ENCODE peak calls at places on chromosomes 4 and X, in seven cellular contexts. X is endodermal cell, Q is small intestine, U is pancreas, N is HepG2, Z is Peyer's patch, R is uterus. F is an unnamed sample.

GRCh38 chr4:135227842-135228241 is 1026.3 kb upstream of the PABPC4L start:
- DNase-seq in N (no peak), R (no peak), X (no peak), Q (no peak), U (no peak), Z (no peak), F (no peak)

GRCh38 chrX:153639177-153640044 is 7.6 kb upstream of the DUSP9 start:
- DNase-seq in X (no peak), R (no peak), U (no peak), Z (peak; percentile 36), Q (no peak), N (no peak), F (no peak)

GRCh38 chrX:9337056-9337455 is 127.8 kb upstream of the TBL1X start:
- DNase-seq in U (no peak), Z (no peak), R (peak; percentile 44), N (no peak), X (no peak), Q (no peak), F (no peak)

GRCh38 chr4:88021824-88022223 is 14.4 kb downstream of the PKD2 start:
- DNase-seq in X (no peak), N (no peak), R (no peak), U (no peak), Z (no peak), Q (no peak), F (no peak)

GRCh38 chrX:26848511-26848910 is 614.6 kb downstream of the PPP4R3C start:
- DNase-seq in N (no peak), Q (no peak), R (no peak), U (no peak), X (no peak), Z (no peak), F (no peak)

GRCh38 chr4:139547979-139548378 is 8.0 kb downstream of the SETD7 start:
- DNase-seq in Q (no peak), R (no peak), Z (no peak), X (no peak), U (no peak), N (no peak), F (no peak)

GRCh38 chr4:87465739-87466366 is 43.5 kb downstream of the NUDT9 start:
- DNase-seq in X (no peak), U (no peak), R (no peak), Q (peak; percentile 61), Z (no peak), N (peak; percentile 45), F (no peak)

GRCh38 chr4:55184600-55185523 is 59.5 kb upstream of the KDR start:
- DNase-seq in U (no peak), X (peak; percentile 86), R (peak; percentile 42), Z (peak; percentile 59), N (peak; percentile 35), Q (peak; percentile 50), F (peak; percentile 7)

GRCh38 chr4:110869114-110869513 is 246.2 kb upstream of the PITX2 start:
- DNase-seq in U (no peak), Z (no peak), R (no peak), N (no peak), X (no peak), Q (no peak), F (no peak)

GRCh38 chrX:24207826-24208225 is 58.3 kb downstream of the ZFX start:
- DNase-seq in R (no peak), N (no peak), U (no peak), X (no peak), Q (no peak), Z (no peak), F (no peak)

GRCh38 chr4:137608085-137608484 is 75.8 kb upstream of the PCDH18 start:
- DNase-seq in N (no peak), Q (no peak), R (no peak), X (no peak), Z (no peak), U (no peak), F (no peak)

GRCh38 chr4:100061835-100062234 is 111.8 kb upstream of the H2AZ1 start:
- DNase-seq in Z (no peak), N (no peak), Q (no peak), U (no peak), R (no peak), X (no peak), F (no peak)

GRCh38 chr4:2638730-2639129 is 102.3 kb downstream of the FAM193A start:
- DNase-seq in R (no peak), Q (no peak), U (no peak), N (no peak), Z (peak; percentile 6), X (no peak), F (no peak)

GRCh38 chr4:32824321-32824720 is 2104.2 kb downstream of the PCDH7 start:
- DNase-seq in R (no peak), Z (no peak), Q (no peak), N (no peak), X (no peak), U (no peak), F (no peak)

GRCh38 chrX:106698693-106699092 is 27.8 kb upstream of the RNF128 start:
- DNase-seq in N (no peak), R (no peak), Z (no peak), U (no peak), X (no peak), Q (no peak), F (no peak)

GRCh38 chrX:19698125-19698524 is 182.8 kb upstream of the MAP3K15 start:
- DNase-seq in Z (no peak), U (no peak), Q (no peak), R (no peak), X (no peak), N (no peak), F (no peak)

GRCh38 chr4:177016541-177017141 is 223.9 kb upstream of the VEGFC start:
- DNase-seq in N (no peak), Z (no peak), R (no peak), U (no peak), X (no peak), Q (no peak), F (no peak)

GRCh38 chr4:177010421-177010820 is 217.7 kb upstream of the VEGFC start:
- DNase-seq in R (no peak), Q (no peak), N (no peak), X (no peak), U (no peak), Z (no peak), F (no peak)

GRCh38 chr4:177008071-177008835 is 215.5 kb upstream of the VEGFC start:
- DNase-seq in Q (no peak), X (no peak), N (no peak), U (no peak), Z (no peak), R (no peak), F (no peak)

GRCh38 chr4:177008836-177009501 is 216.2 kb upstream of the VEGFC start:
- DNase-seq in U (no peak), R (no peak), N (no peak), Q (no peak), Z (no peak), X (no peak), F (no peak)

DNA sequence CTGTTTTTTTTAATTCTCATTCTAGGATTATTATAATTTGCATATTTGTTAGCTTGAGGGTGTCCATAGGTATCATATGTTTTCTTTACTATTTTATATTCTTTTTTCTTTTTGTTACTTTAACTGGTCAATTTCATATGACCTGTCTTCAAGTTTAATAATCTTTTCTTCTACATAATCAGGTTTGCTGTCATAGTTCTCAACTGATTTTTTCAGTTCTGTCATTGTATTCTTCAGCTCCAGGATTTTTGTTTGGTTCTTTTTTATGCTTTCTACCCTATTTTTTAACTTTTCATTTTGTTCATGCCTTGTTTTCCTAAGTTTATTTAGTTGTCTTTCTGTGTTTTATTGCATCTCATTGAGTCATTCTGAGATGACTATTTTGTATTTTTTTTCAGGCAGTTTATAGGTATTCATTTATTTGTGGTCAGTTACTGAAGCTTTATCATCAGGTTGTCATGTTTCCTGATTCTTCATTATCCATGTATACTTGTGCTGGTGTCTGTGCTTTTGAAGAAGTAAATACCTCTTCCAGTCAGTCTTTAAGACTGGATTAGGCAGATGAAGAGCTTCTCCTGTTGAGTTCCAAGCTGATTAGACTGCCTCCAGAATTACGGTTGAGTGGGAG is 220.3 kb upstream of the VEGFC start:
- DNase-seq in U (no peak), Q (no peak), Z (no peak), N (no peak), X (no peak), R (no peak), F (no peak)
- H3K27me3 ChIP-seq in U (no peaks in the 10 kb centered on the region), Q (no peaks in the 10 kb centered on the region), Z (no peaks in the 10 kb centered on the region), N (no peaks in the 10 kb centered on the region), X (no peaks in the 10 kb centered on the region), R (no peaks in the 10 kb centered on the region), F (no peaks in the 10 kb centered on the region)

GRCh38 chr4:153468587-153468986 is 2.4 kb downstream of the TMEM131L start:
- DNase-seq in Z (peak; percentile 66), X (no peak), Q (no peak), R (no peak), N (no peak), U (no peak), F (no peak)
- H3K4me1 ChIP-seq in Z (peaks cover 23% of the 10 kb centered on the region), X (no peaks in the 10 kb centered on the region), Q (peaks cover 7% of the 10 kb centered on the region), R (peaks cover 4% of the 10 kb centered on the region), N (peaks cover 26% of the 10 kb centered on the region), U (peaks cover 56% of the 10 kb centered on the region), F (peaks cover 53% of the 10 kb centered on the region)

GRCh38 chrX:104679175-104679574 is 113.2 kb downstream of the IL1RAPL2 start:
- DNase-seq in Q (no peak), R (no peak), U (no peak), Z (no peak), N (no peak), X (no peak), F (no peak)
- H3K27me3 ChIP-seq in Q (no peaks in the 10 kb centered on the region), R (no peaks in the 10 kb centered on the region), U (no peaks in the 10 kb centered on the region), Z (no peaks in the 10 kb centered on the region), N (no peaks in the 10 kb centered on the region), X (no peaks in the 10 kb centered on the region), F (no peaks in the 10 kb centered on the region)

GRCh38 chr4:128830906-128831525 is 21.5 kb downstream of the JADE1 start:
- DNase-seq in U (no peak), Z (no peak), Q (no peak), X (peak; percentile 53), R (no peak), N (no peak), F (no peak)
- H3K4me1 ChIP-seq in U (peaks cover 39% of the 10 kb centered on the region), Z (peaks cover 11% of the 10 kb centered on the region), Q (peaks cover 25% of the 10 kb centered on the region), X (peaks cover 42% of the 10 kb centered on the region), R (no peaks in the 10 kb centered on the region), N (peaks cover 53% of the 10 kb centered on the region), F (peaks cover 21% of the 10 kb centered on the region)

DNA sequence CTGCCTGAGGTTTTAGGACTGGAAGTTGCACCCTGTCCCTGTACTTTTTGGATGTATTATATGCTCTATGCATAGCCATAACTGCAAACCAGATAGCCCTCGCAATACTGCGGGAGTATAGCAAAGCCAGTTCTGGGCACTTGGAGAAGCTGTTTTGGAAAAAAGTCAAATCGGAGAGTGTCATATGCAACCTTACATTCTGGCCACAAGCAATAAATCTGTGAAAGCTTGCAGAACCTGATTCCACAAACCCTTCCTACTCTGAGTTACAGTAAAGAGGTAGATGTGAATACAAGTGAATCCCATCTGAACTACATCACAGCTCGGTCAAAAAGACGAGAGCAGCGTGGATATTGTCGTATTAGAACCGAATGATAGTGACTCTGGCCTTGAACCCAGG is 10.3 kb downstream of the HELT start:
- DNase-seq in U (no peak), X (no peak), Z (no peak), R (no peak), N (no peak), Q (no peak), F (no peak)
- H3K27me3 ChIP-seq in U (no peaks in the 10 kb centered on the region), X (peaks cover 100% of the 10 kb centered on the region), Z (no peaks in the 10 kb centered on the region), R (peaks cover 3% of the 10 kb centered on the region), N (no peaks in the 10 kb centered on the region), Q (peaks cover 7% of the 10 kb centered on the region), F (no peaks in the 10 kb centered on the region)

F was measured in CD8-positive, alpha-beta memory T cell.